ENCODE peak calls at places on chromosomes 3 and 15, in five cellular contexts. Y is prostate gland, G is WTC11, Z is cardiac muscle cell, F is fibroblast of lung. U is an unnamed sample.

GRCh38 chr3:65751123-65751700 is 287.5 kb downstream of the MAGI1 start:
- DNase-seq in Y (peak; percentile 10), G (peak; percentile 77), Z (peak; percentile 47), F (peak; percentile 13), U (peak; percentile 35)

GRCh38 chr3:25783661-25784512 is 644 bp upstream of the NGLY1 start:
- DNase-seq in Y (peak; percentile 29), G (peak; percentile 77), Z (peak; percentile 62), F (peak; percentile 41), U (peak; percentile 52)

GRCh38 chr3:50320853-50321145 is 1.7 kb downstream of the HYAL2 start:
- DNase-seq in Y (no peak), G (no peak), Z (no peak), F (no peak), U (no peak)

GRCh38 chr3:112093180-112093522 is 7.0 kb downstream of the C3orf52 start:
- DNase-seq in Y (no peak), G (no peak), Z (no peak), F (no peak), U (peak; percentile 22)

GRCh38 chr3:184635126-184635525 is 73.5 kb downstream of the EPHB3 start:
- DNase-seq in Y (no peak), G (no peak), Z (no peak), F (no peak), U (no peak)

GRCh38 chr15:63027646-63028045 is 14.9 kb upstream of the TPM1 start:
- DNase-seq in Y (no peak), G (no peak), Z (no peak), F (no peak), U (no peak)

GRCh38 chr3:185444329-185444728 is 54.5 kb downstream of the TMEM41A start:
- DNase-seq in Y (no peak), G (no peak), Z (no peak), F (no peak), U (no peak)

GRCh38 chr15:92394327-92395175 is 870 bp downstream of the ST8SIA2 start:
- DNase-seq in Y (no peak), G (peak; percentile 53), Z (no peak), F (peak; percentile 24), U (no peak)

GRCh38 chr3:57227930-57228733 is 603 bp downstream of the APPL1 start:
- DNase-seq in Y (peak; percentile 45), G (peak; percentile 33), Z (peak; percentile 64), F (peak; percentile 55), U (peak; percentile 74)

GRCh38 chr3:25803833-25804232 is 13.9 kb downstream of the OXSM start:
- DNase-seq in Y (no peak), G (no peak), Z (no peak), F (no peak), U (no peak)

GRCh38 chr15:68614621-68615035 is 35.8 kb downstream of the CORO2B start:
- DNase-seq in Y (no peak), G (peak; percentile 70), Z (peak; percentile 57), F (no peak), U (no peak)

GRCh38 chr3:123406598-123406997 is 42.3 kb downstream of the ADCY5 start:
- DNase-seq in Y (no peak), G (no peak), Z (no peak), F (no peak), U (peak; percentile 15)

GRCh38 chr15:51227967-51228783 is 110.2 kb downstream of the CYP19A1 start:
- DNase-seq in Y (no peak), G (no peak), Z (peak; percentile 83), F (peak; percentile 89), U (peak; percentile 88)

GRCh38 chr3:186772886-186773417 is 10.4 kb upstream of the EIF4A2 start:
- DNase-seq in Y (peak; percentile 29), G (peak; percentile 40), Z (peak; percentile 49), F (peak; percentile 35), U (peak; percentile 37)

GRCh38 chr3:13231781-13232515 is 158.7 kb upstream of the IQSEC1 start:
- DNase-seq in Y (no peak), G (no peak), Z (no peak), F (no peak), U (no peak)

GRCh38 chr15:92902723-92903587 is 2.8 kb downstream of the CHD2 start:
- DNase-seq in Y (peak; percentile 2), G (no peak), Z (no peak), F (no peak), U (no peak)

GRCh38 chr3:154018100-154018696 is 103.0 kb upstream of the ARHGEF26 start:
- DNase-seq in Y (no peak), G (peak; percentile 76), Z (peak; percentile 43), F (peak; percentile 2), U (peak; percentile 15)

GRCh38 chr3:52670621-52671521 is 14.8 kb downstream of the PBRM1 start:
- DNase-seq in Y (no peak), G (no peak), Z (peak; percentile 99), F (peak; percentile 100), U (peak; percentile 99)

GRCh38 chr3:31391150-31391549 is 141.6 kb upstream of the STT3B start:
- DNase-seq in Y (no peak), G (peak; percentile 21), Z (no peak), F (no peak), U (no peak)

GRCh38 chr3:116188231-116188785 is 257.0 kb downstream of the LSAMP start:
- DNase-seq in Y (no peak), G (no peak), Z (no peak), F (peak; percentile 48), U (peak; percentile 4)

GRCh38 chr3:141553055-141553454 is 66.2 kb downstream of the RASA2 start:
- DNase-seq in Y (no peak), G (no peak), Z (peak; percentile 58), F (no peak), U (no peak)

GRCh38 chr3:33096103-33096868 is 660 bp downstream of the GLB1 start:
- DNase-seq in Y (peak; percentile 19), G (peak; percentile 54), Z (peak; percentile 55), F (peak; percentile 42), U (peak; percentile 44)

GRCh38 chr3:4588410-4588809 is 95.3 kb downstream of the ITPR1 start:
- DNase-seq in Y (no peak), G (no peak), Z (peak; percentile 32), F (peak; percentile 67), U (peak; percentile 30)

GRCh38 chr15:63502843-63503738 is 1.3 kb upstream of the USP3 start:
- DNase-seq in Y (peak; percentile 65), G (peak; percentile 66), Z (peak; percentile 99), F (peak; percentile 92), U (peak; percentile 99)

GRCh38 chr15:52289629-52290081 is 5.9 kb downstream of the MYO5C start:
- DNase-seq in Y (peak; percentile 90), G (peak; percentile 25), Z (no peak), F (peak; percentile 37), U (no peak)

GRCh38 chr3:43996379-43997301 is 245.0 kb upstream of the TOPAZ1 start:
- DNase-seq in Y (no peak), G (peak; percentile 58), Z (peak; percentile 29), F (no peak), U (no peak)

GRCh38 chr3:54519493-54519892 is 397.1 kb downstream of the CACNA2D3 start:
- DNase-seq in Y (no peak), G (no peak), Z (no peak), F (no peak), U (no peak)

GRCh38 chr3:107241217-107241616 is 136.0 kb upstream of the CCDC54 start:
- DNase-seq in Y (peak; percentile 22), G (peak; percentile 37), Z (no peak), F (peak; percentile 21), U (peak; percentile 60)

DNA sequence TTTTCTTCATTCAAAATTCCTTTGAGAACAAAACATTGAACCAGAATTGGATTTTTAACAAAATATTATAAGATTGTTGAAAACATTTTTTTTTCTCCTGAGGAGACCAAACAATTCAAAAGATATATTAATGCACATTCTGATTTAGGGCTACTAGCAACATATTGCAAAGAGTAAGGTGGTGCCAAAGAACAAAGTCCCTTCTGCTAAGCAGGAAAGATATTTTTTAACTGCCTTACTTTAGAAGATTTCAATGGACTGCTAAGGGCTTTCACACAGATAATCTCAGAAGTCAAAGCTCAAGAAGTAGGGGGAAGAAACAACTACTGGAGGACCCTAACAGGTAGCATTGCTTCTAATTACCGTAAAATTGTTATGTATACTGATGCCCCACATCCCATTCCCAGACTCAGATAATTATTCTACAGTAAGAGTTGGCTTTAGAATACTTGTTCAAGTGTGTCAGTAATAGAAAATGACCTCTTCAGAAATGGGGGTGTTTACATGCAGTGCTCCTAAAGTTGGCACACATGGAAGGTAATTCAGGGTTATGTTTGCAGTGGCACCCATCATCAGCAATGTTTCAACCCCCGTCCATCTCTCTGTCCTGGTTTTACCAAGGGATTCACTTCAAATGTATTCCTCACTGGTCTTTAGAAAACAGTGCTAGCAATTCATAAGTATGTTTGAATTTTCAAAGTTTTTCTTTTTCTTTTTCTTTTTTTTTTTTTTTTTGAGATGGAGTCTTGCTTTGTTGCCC is 354.7 kb downstream of the ZBTB20 start:
- DNase-seq in Y (no peak), G (no peak), Z (no peak), F (no peak), U (no peak)
- TF ChIP-seq CTCF in Y (no peak), G (no peak), Z (no peak), F (no peak), U (no peak)

DNA sequence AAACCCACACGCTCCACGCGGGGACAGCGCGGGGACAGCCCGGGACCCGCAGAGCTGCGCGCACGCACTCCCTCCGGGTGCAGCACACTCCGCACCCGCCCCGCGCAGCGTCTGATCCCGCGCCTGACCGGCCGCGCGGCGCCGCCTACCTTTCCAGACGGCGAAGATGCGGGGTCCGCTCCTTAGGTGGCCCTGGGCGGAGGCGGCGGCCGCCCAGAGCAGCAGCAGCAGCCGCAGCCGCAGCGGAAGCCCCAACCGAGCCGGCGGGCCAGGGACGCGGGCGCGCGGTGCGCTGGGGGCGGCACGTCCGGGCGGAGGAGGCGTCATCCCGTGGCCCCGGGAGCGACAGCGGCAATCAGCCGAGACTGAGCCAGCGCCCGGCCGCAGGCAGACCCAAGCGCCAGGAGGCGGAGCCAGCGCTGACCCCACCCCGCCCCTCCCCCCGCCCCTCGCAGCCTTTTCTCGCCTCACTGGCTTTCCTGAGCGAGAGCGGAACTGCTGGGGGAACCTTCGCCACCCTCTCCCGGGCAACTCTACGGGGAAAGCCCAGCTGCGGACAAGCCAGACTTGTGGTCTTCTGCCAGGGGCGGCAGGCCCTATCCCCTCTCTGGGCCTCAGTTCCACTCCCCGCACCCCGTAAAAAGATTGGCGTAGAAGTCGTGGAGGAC is at the start of gene SEMA7A:
- DNase-seq in Y (peak; percentile 62), G (peak; percentile 81), Z (peak; percentile 80), F (peak; percentile 75), U (peak; percentile 70)
- TF ChIP-seq CTCF in Y (no peak), G (no peak), Z (no peak), F (no peak), U (no peak)

DNA sequence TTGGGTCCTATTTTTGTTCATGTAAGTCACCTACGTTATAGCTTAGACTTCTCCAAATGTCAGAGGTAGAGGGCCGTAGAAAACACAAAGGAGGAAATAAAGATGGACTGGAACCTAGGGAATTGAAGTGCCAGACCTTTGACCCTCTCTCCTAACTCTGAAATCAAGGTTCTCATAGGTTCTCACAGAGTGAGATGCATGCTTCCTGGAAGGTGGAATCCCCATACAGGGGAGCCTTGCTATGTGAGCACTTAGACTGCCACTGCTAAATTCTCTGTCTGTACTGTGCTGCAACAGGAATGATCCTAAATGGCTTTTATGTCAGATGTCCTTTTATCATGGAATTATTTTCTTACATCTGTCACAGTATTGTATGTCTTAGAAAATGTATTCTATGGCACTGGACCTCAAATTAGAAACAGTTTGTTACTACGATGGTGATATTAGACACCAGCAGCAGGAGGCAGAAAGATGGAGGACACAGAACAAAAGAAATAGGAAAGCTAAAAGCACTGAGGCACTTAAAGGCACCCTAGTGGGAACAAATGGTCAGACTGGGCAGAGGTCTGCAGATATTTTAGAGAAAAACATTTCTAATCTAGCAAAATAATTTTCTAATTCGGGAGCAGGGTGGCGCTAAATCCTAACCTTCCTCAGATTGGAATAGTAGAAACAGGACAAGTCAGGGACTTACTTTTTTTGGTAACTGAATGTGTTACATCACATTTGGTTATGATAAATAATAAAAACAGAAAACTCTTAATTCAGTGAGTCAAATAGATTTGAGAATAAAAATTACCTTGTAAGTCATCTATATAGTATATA is 60.2 kb upstream of the CDAN1 start:
- DNase-seq in Y (no peak), G (no peak), Z (peak; percentile 39), F (no peak), U (no peak)
- TF ChIP-seq CTCF in Y (no peak), G (no peak), Z (no peak), F (no peak), U (no peak)

GRCh38 chr3:176430244-176430893 is 766.9 kb downstream of the TBL1XR1 start:
- DNase-seq in Y (no peak), G (no peak), Z (peak; percentile 71), F (peak; percentile 54), U (peak; percentile 53)
- TF ChIP-seq CTCF in Y (peak; percentile 54), G (peak; percentile 44), Z (peak; percentile 66), F (peak; percentile 74), U (peak; percentile 49)